ENCODE peak calls at places on chromosomes 6 and 20, in nine cellular contexts. A is choroid plexus epithelial cell, E is foreskin fibroblast, O is lower lobe of right lung, K is fibroblast of lung, V is fibroblast of pulmonary artery, P is cardiac fibroblast, J is progenitor cell of endocrine pancreas, X is activated B cell treated with CpG ODN at 0.5 μM for 24 hours. R is an unnamed sample.

GRCh38 chr6:138953451-138953850 is 34.6 kb downstream of the REPS1 start:
- DNase-seq in A (peak), E (peak), O (no peak), K (peak), V (no peak), P (no peak), J (no peak), X (no peak), R (no peak)

GRCh38 chr20:57143173-57143572 is 123.3 kb downstream of the BMP7 start:
- DNase-seq in A (no peak), E (no peak), O (no peak), K (no peak), V (no peak), P (no peak), J (no peak), X (no peak), R (no peak)

GRCh38 chr6:34386316-34387137 is 5.9 kb downstream of the NUDT3 start:
- DNase-seq in A (peak), E (peak), O (no peak), K (peak), V (peak), P (peak), J (no peak), X (no peak), R (no peak)

GRCh38 chr20:34037121-34037520 is 43.4 kb downstream of the RALY start:
- DNase-seq in A (peak), E (peak), O (no peak), K (no peak), V (peak), P (no peak), J (no peak), X (no peak), R (no peak)

GRCh38 chr6:75296811-75297779 is 12.5 kb upstream of the TMEM30A start:
- DNase-seq in A (peak), E (peak), O (no peak), K (peak), V (peak), P (peak), J (no peak), X (no peak), R (no peak)

GRCh38 chr20:51525241-51526104 is 17.0 kb downstream of the NFATC2 start:
- DNase-seq in A (no peak), E (no peak), O (no peak), K (peak), V (no peak), P (no peak), J (no peak), X (peak), R (peak)

GRCh38 chr6:104118274-104118673 is 741.4 kb downstream of the HACE1 start:
- DNase-seq in A (peak), E (peak), O (no peak), K (peak), V (peak), P (no peak), J (no peak), X (no peak), R (no peak)

GRCh38 chr6:156974897-156975296 is 197.7 kb downstream of the ARID1B start:
- DNase-seq in A (no peak), E (no peak), O (no peak), K (no peak), V (no peak), P (no peak), J (no peak), X (no peak), R (no peak)

GRCh38 chr6:36178544-36178943 is 18.0 kb upstream of the BRPF3 start:
- DNase-seq in A (no peak), E (no peak), O (no peak), K (no peak), V (no peak), P (no peak), J (no peak), X (no peak), R (no peak)

DNA sequence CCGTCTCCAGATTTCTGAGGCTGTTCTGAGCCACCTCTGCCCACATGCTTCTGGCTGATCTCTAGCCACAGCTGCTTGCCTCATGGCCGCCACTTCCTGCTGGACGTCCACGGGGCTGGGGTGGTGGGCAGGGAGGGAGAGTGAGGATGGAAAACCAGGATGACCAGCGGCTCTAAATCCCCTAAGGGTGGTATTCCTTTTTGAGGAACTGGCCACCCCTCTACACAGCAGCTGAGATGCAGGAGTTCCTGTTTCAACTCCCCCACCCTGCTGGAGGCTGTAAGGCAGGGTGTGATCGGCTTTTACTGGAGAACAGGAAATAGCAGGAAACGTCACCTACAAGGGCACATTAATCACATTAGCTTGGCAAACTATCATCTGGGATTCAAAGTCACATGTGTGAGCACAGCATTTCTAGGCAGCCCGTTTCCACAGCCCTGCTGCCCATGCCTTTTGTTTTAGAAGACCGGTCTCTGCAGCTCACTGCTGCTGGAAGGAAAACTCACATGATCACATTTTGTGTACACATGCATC is 181.6 kb upstream of the ECI2 start:
- DNase-seq in A (peak), E (peak), O (peak), K (peak), V (peak), P (peak), J (no peak), X (no peak), R (no peak)
- TF ChIP-seq CTCF in A (no peak), E (no peak), O (peak), K (no peak), V (no peak), P (no peak), J (no peak), X (no peak), R (no peak)

GRCh38 chr6:91428953-91429560 is 842.2 kb upstream of the MAP3K7 start:
- DNase-seq in A (no peak), E (no peak), O (no peak), K (no peak), V (no peak), P (no peak), J (no peak), X (no peak), R (no peak)
- TF ChIP-seq CTCF in A (no peak), E (no peak), O (no peak), K (no peak), V (no peak), P (no peak), J (peak), X (no peak), R (peak)

DNA sequence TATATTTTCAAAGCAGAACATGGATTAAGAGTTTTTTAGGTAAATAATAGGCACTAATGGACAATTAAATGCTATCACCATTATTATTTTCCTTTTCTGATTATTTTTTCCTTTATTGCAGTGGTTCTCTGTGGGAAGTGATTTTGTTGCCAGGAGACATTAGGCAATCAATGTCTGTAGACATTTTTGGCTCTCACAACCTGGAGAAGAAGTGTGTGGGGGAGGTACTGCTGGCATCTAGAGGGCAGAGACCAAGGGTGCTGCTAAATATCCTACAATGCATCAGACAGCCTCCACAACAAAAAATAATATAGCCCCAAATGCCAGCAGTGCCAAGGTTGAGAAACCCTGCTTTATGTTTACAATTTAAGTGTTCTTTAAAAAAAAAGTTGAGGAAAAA is 8.3 kb downstream of the IFNGR1 start:
- DNase-seq in A (peak), E (no peak), O (no peak), K (peak), V (peak), P (peak), J (no peak), X (no peak), R (no peak)
- TF ChIP-seq CTCF in A (no peak), E (no peak), O (no peak), K (no peak), V (no peak), P (no peak), J (no peak), X (no peak), R (no peak)

GRCh38 chr6:81380718-81381338 is 371.7 kb downstream of the TENT5A start:
- DNase-seq in A (no peak), E (no peak), O (no peak), K (no peak), V (no peak), P (no peak), J (no peak), X (no peak), R (no peak)
- TF ChIP-seq CTCF in A (no peak), E (no peak), O (no peak), K (no peak), V (no peak), P (no peak), J (no peak), X (no peak), R (no peak)

DNA sequence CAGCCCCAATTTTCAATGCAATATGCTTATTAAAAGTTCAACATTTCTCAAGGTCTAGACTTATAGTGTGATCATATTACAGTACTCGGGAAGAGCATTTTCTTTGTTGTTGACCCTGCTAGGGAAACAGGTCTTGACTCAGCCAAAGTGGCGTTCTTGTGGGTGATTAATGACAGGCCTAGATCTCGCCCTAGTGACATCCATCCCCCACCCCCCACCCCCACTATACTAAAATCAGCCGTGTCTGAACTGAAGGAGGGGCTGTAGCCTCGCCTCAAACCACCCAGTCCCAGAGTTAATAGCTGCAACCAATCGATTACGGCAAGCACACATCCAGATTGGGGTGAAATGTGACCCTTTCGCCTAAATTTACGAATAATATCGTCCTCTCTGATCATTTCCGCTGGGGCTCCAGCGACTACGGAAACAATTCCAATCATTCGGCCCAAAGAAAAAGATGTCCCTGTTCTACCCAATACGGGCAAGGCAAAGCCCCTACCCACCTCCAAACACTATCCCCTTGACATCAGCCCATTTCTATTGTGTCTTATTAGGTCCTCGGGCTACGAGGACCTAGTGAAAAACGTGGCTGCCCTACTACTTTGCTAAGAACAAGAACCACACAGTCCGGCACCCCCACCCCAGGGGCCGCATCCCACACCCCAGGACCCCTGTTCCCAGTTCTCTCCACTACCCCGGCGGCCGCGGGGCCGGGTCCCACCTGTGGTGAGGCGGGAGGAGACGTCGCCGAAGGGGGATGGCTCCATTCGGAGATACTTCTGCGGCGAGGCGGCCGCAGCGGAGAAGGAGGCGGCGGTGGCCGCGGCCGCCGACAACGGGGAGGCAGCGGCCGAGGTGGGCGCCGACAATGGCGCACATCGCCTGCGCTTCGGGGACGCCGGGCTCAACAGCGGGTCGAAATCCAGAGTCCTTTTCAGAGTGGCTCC is 1.0 kb downstream of the AKIRIN2 start:
- DNase-seq in A (peak), E (peak), O (peak), K (peak), V (peak), P (peak), J (peak), X (peak), R (peak)
- TF ChIP-seq CTCF in A (peak), E (no peak), O (no peak), K (no peak), V (no peak), P (no peak), J (no peak), X (no peak), R (no peak)

DNA sequence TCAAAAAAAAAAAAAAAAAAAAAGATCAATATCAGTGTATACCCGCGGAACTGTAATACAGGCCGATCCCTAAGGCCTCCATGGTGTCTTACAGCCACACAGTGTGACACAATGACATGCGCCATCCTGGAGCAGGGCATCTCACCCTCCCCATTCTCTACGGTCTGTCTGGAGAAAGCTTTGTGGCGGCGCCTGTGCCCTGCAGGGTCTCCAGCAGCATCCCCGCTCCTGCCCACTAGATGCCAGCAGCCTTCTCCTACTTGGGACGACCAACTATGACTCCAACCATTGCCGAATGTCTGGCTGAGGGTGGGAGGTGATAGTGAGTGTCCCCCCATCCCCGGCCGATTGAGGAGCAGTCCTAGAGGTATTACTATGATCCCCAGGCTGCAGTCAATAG is 558.8 kb upstream of the AGPAT4 start:
- DNase-seq in A (no peak), E (no peak), O (no peak), K (no peak), V (no peak), P (no peak), J (no peak), X (no peak), R (no peak)
- TF ChIP-seq CTCF in A (no peak), E (no peak), O (no peak), K (no peak), V (no peak), P (no peak), J (no peak), X (no peak), R (no peak)

R was measured in endothelial cell.